ENCODE peak calls at places on chromosomes 6 and 20, in four cellular contexts. One of them, this sample, is unnamed.

GRCh38 chr6:103122766-103123601 is 1729.5 kb downstream of the GRIK2 start:
- DNase-seq in activated CD4-positive, CD25-positive, alpha-beta regulatory T cell: no peak
- DNase-seq in HTR-8/SVneo: peak; percentile 36
- DNase-seq in myocyte: peak; percentile 7
- DNase-seq in this sample: peak; percentile 52

GRCh38 chr6:42368156-42368555 is 83.6 kb downstream of the TRERF1 start:
- DNase-seq in myocyte: no peak
- DNase-seq in HTR-8/SVneo: no peak
- DNase-seq in activated CD4-positive, CD25-positive, alpha-beta regulatory T cell: no peak
- DNase-seq in this sample: no peak

GRCh38 chr6:43934183-43934802 is 164.3 kb downstream of the VEGFA start:
- DNase-seq in myocyte: no peak
- DNase-seq in activated CD4-positive, CD25-positive, alpha-beta regulatory T cell: no peak
- DNase-seq in HTR-8/SVneo: no peak
- DNase-seq in this sample: no peak

GRCh38 chr6:26366504-26366903 is 1.5 kb downstream of the BTN3A2 start:
- DNase-seq in activated CD4-positive, CD25-positive, alpha-beta regulatory T cell: no peak
- DNase-seq in HTR-8/SVneo: no peak
- DNase-seq in myocyte: peak; percentile 47
- DNase-seq in this sample: no peak

GRCh38 chr20:8155229-8155628 is 23.2 kb downstream of the PLCB1 start:
- DNase-seq in myocyte: no peak
- DNase-seq in activated CD4-positive, CD25-positive, alpha-beta regulatory T cell: no peak
- DNase-seq in HTR-8/SVneo: no peak
- DNase-seq in this sample: no peak

GRCh38 chr6:39228992-39229767 is at the start of gene KCNK5:
- DNase-seq in HTR-8/SVneo: no peak
- DNase-seq in myocyte: no peak
- DNase-seq in activated CD4-positive, CD25-positive, alpha-beta regulatory T cell: peak; percentile 57
- DNase-seq in this sample: peak; percentile 52

GRCh38 chr6:110613356-110613755 is 136.9 kb upstream of the SLC22A16 start:
- DNase-seq in HTR-8/SVneo: no peak
- DNase-seq in activated CD4-positive, CD25-positive, alpha-beta regulatory T cell: no peak
- DNase-seq in myocyte: no peak
- DNase-seq in this sample: no peak

GRCh38 chr20:22526512-22527012 is 57.8 kb downstream of the FOXA2 start:
- DNase-seq in HTR-8/SVneo: no peak
- DNase-seq in activated CD4-positive, CD25-positive, alpha-beta regulatory T cell: no peak
- DNase-seq in myocyte: no peak
- DNase-seq in this sample: no peak

GRCh38 chr20:25309395-25310267 is 61.7 kb downstream of the PYGB start:
- DNase-seq in activated CD4-positive, CD25-positive, alpha-beta regulatory T cell: no peak
- DNase-seq in myocyte: peak; percentile 91
- DNase-seq in HTR-8/SVneo: peak; percentile 57
- DNase-seq in this sample: no peak

GRCh38 chr6:94835264-94835663 is 742.1 kb upstream of the MANEA start:
- DNase-seq in HTR-8/SVneo: no peak
- DNase-seq in myocyte: no peak
- DNase-seq in activated CD4-positive, CD25-positive, alpha-beta regulatory T cell: no peak
- DNase-seq in this sample: no peak

GRCh38 chr6:125781307-125781868 is 9.4 kb upstream of the NCOA7 start:
- DNase-seq in myocyte: no peak
- DNase-seq in activated CD4-positive, CD25-positive, alpha-beta regulatory T cell: no peak
- DNase-seq in HTR-8/SVneo: peak; percentile 21
- DNase-seq in this sample: no peak

GRCh38 chr20:62774076-62774714 is 22.1 kb upstream of the MRGBP start:
- DNase-seq in activated CD4-positive, CD25-positive, alpha-beta regulatory T cell: no peak
- DNase-seq in myocyte: no peak
- DNase-seq in HTR-8/SVneo: no peak
- DNase-seq in this sample: no peak

GRCh38 chr6:1164600-1164999 is 147.3 kb upstream of the FOXQ1 start:
- DNase-seq in myocyte: no peak
- DNase-seq in HTR-8/SVneo: no peak
- DNase-seq in activated CD4-positive, CD25-positive, alpha-beta regulatory T cell: no peak
- DNase-seq in this sample: no peak

This sample was measured in mesothelial cell of epicardium.